ENCODE peak calls at places on chromosomes 6 and 20, in eight cellular contexts. K is stomach, Z is breast epithelium, X is heart right ventricle, P is sigmoid colon, D is astrocyte, A is tibial artery, S is left lung. W is an unnamed sample. For H3K4me1, the result is how much of the 10 kb centered on the place peaks cover.

GRCh38 chr6:107653183-107653580 is 163.3 kb downstream of the SOBP start:
- DNase-seq in K (no peak), Z (no peak), X (peak), P (no peak), D (no peak), A (no peak), S (no peak), W (no peak)

GRCh38 chr6:129686941-129687627 is 22.9 kb downstream of the ARHGAP18 start:
- DNase-seq in K (no peak), Z (no peak), X (no peak), P (no peak), D (peak), A (no peak), S (no peak), W (no peak)

GRCh38 chr6:17278289-17279061 is 2.7 kb upstream of the RBM24 start:
- DNase-seq in K (no peak), Z (no peak), X (no peak), P (no peak), D (peak), A (no peak), S (no peak), W (no peak)

GRCh38 chr6:55892749-55893357 is 17.5 kb upstream of the BMP5 start:
- DNase-seq in K (no peak), Z (no peak), X (no peak), P (no peak), D (no peak), A (no peak), S (no peak), W (no peak)

GRCh38 chr6:33927551-33927950 is 123.7 kb upstream of the MLN start:
- DNase-seq in K (no peak), Z (no peak), X (no peak), P (peak), D (peak), A (no peak), S (no peak), W (no peak)

GRCh38 chr6:27138837-27139752 is 108.4 kb upstream of the PRSS16 start:
- DNase-seq in K (peak), Z (no peak), X (peak), P (peak), D (no peak), A (no peak), S (peak), W (no peak)

GRCh38 chr20:34112600-34113061 is 588 bp upstream of the EIF2S2 start:
- DNase-seq in K (peak), Z (no peak), X (peak), P (peak), D (peak), A (no peak), S (no peak), W (peak)

GRCh38 chr6:89357390-89357789 is 4.9 kb upstream of the UBE2J1 start:
- DNase-seq in K (no peak), Z (no peak), X (no peak), P (no peak), D (no peak), A (no peak), S (no peak), W (no peak)

GRCh38 chr6:104281370-104281769 is 578.3 kb downstream of the HACE1 start:
- DNase-seq in K (no peak), Z (no peak), X (no peak), P (no peak), D (no peak), A (no peak), S (no peak), W (no peak)

GRCh38 chr6:19690676-19691075 is 146.5 kb upstream of the ID4 start:
- DNase-seq in K (no peak), Z (no peak), X (no peak), P (no peak), D (no peak), A (no peak), S (no peak), W (no peak)

GRCh38 chr6:4774715-4775590 is 1.3 kb upstream of the CDYL start:
- DNase-seq in K (no peak), Z (no peak), X (peak), P (peak), D (no peak), A (peak), S (peak), W (peak)

GRCh38 chr6:89616531-89616930 is 22.0 kb downstream of the LYRM2 start:
- DNase-seq in K (no peak), Z (no peak), X (no peak), P (no peak), D (no peak), A (no peak), S (no peak), W (no peak)

GRCh38 chr6:31355540-31355988 is 1.4 kb downstream of the HLA-B start:
- DNase-seq in K (no peak), Z (no peak), X (no peak), P (no peak), D (no peak), A (no peak), S (no peak), W (no peak)

GRCh38 chr6:33075568-33076405 is at the start of gene HLA-DPB1:
- DNase-seq in K (no peak), Z (no peak), X (peak), P (no peak), D (peak), A (no peak), S (no peak), W (no peak)

GRCh38 chr6:143878272-143878760 is 14.0 kb downstream of the ZC2HC1B start:
- DNase-seq in K (no peak), Z (no peak), X (no peak), P (no peak), D (no peak), A (no peak), S (no peak), W (no peak)

GRCh38 chr20:38610521-38610920 is 8.9 kb downstream of the ARHGAP40 start:
- DNase-seq in K (no peak), Z (no peak), X (no peak), P (no peak), D (peak), A (no peak), S (no peak), W (no peak)

GRCh38 chr6:152201134-152201533 is 393.7 kb downstream of the ESR1 start:
- DNase-seq in K (no peak), Z (no peak), X (no peak), P (no peak), D (no peak), A (no peak), S (no peak), W (no peak)

GRCh38 chr6:2179950-2180349 is 65.5 kb downstream of the GMDS start:
- DNase-seq in K (no peak), Z (no peak), X (no peak), P (no peak), D (no peak), A (no peak), S (no peak), W (no peak)

GRCh38 chr6:39274903-39275302 is 39.3 kb downstream of the KCNK17 start:
- DNase-seq in K (no peak), Z (no peak), X (no peak), P (no peak), D (no peak), A (no peak), S (no peak), W (no peak)

GRCh38 chr6:159801935-159802334 is 1.9 kb downstream of the PNLDC1 start:
- DNase-seq in K (no peak), Z (no peak), X (no peak), P (no peak), D (no peak), A (no peak), S (no peak), W (no peak)

GRCh38 chr20:56690531-56691175 is 61.5 kb downstream of the TFAP2C start:
- DNase-seq in K (no peak), Z (no peak), X (no peak), P (no peak), D (no peak), A (no peak), S (no peak), W (no peak)

GRCh38 chr6:113995632-113996031 is 24.7 kb upstream of the HDAC2 start:
- DNase-seq in K (no peak), Z (no peak), X (peak), P (peak), D (peak), A (peak), S (no peak), W (no peak)

GRCh38 chr20:5402903-5403531 is 86.3 kb upstream of the PROKR2 start:
- DNase-seq in K (no peak), Z (no peak), X (no peak), P (no peak), D (no peak), A (no peak), S (no peak), W (no peak)

GRCh38 chr6:2264932-2265331 is 19.5 kb upstream of the GMDS start:
- DNase-seq in K (no peak), Z (no peak), X (no peak), P (no peak), D (peak), A (no peak), S (no peak), W (no peak)

GRCh38 chr6:166757226-166758135 is 130.4 kb upstream of the RPS6KA2 start:
- DNase-seq in K (no peak), Z (no peak), X (no peak), P (no peak), D (peak), A (no peak), S (no peak), W (no peak)

GRCh38 chr6:39468385-39468784 is 145.9 kb upstream of the KCNK16 start:
- DNase-seq in K (no peak), Z (no peak), X (no peak), P (no peak), D (no peak), A (no peak), S (no peak), W (no peak)

GRCh38 chr6:74041420-74041819 is 345.4 kb downstream of the CD109 start:
- DNase-seq in K (no peak), Z (no peak), X (no peak), P (no peak), D (no peak), A (no peak), S (no peak), W (no peak)

GRCh38 chr20:23340524-23340923 is 10.1 kb upstream of the NXT1 start:
- DNase-seq in K (peak), Z (peak), X (peak), P (peak), D (peak), A (peak), S (no peak), W (no peak)

GRCh38 chr6:130848945-130849344 is 21.7 kb downstream of the SMLR1 start:
- DNase-seq in K (no peak), Z (no peak), X (no peak), P (no peak), D (no peak), A (no peak), S (no peak), W (no peak)

GRCh38 chr20:8007490-8007889 is 12.1 kb downstream of the TMX4 start:
- DNase-seq in K (no peak), Z (no peak), X (no peak), P (no peak), D (no peak), A (no peak), S (no peak), W (no peak)

GRCh38 chr6:140623498-140623897 is 1249.0 kb upstream of the CITED2 start:
- DNase-seq in K (no peak), Z (no peak), X (no peak), P (no peak), D (peak), A (no peak), S (no peak), W (no peak)

GRCh38 chr6:34516391-34517324 is 39.5 kb downstream of the SPDEF start:
- DNase-seq in K (no peak), Z (no peak), X (no peak), P (peak), D (no peak), A (no peak), S (no peak), W (peak)

GRCh38 chr6:26028753-26029569 is 58.3 kb upstream of the HFE start:
- DNase-seq in K (no peak), Z (no peak), X (no peak), P (no peak), D (no peak), A (no peak), S (no peak), W (no peak)
- H3K4me1 ChIP-seq in K (under half), Z (under half), X (under half), P (under half), D (under half), A (under half), S (under half), W (under half)

GRCh38 chr20:44734938-44735337 is 10.7 kb upstream of the KCNK15 start:
- DNase-seq in K (no peak), Z (no peak), X (no peak), P (no peak), D (peak), A (peak), S (no peak), W (no peak)
- TF ChIP-seq CTCF in K (no peak), Z (no peak), X (peak), P (no peak), D (peak), A (peak), S (peak), W (no peak)

DNA sequence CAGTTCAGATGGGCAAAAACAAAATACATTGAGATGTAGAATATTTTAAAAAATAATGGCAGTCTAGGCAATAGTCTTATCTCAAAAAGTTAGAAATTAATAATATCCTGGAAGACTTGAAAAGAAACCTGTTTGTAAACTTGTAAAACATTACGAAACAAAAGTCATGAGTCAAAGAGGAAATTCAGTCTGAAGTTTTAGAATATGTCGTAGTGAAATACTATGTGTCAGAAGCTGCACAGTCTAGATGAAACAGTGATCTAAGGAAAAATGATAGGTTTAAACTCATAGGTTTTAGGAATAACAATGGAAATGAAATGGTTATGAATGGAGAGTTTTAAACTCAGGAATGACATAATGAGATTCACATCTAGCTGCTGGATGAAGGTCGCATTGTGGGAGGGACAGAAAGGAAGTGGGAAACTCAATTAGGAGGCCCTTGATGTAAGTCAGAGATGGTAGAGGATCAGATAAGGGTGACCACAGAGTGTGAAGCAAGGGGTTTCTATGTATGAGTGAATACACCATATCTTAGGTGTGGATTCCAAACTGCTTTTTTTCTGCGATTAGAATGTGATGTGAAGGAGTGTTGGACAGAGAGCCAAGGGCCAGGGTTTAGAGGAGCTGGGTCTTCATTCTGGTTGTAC is 2.8 kb downstream of the SNRPB2 start:
- DNase-seq in K (no peak), Z (no peak), X (no peak), P (no peak), D (no peak), A (no peak), S (no peak), W (no peak)
- H3K27ac ChIP-seq in K (no peak), Z (no peak), X (no peak), P (no peak), D (no peak), A (no peak), S (no peak), W (no peak)

DNA sequence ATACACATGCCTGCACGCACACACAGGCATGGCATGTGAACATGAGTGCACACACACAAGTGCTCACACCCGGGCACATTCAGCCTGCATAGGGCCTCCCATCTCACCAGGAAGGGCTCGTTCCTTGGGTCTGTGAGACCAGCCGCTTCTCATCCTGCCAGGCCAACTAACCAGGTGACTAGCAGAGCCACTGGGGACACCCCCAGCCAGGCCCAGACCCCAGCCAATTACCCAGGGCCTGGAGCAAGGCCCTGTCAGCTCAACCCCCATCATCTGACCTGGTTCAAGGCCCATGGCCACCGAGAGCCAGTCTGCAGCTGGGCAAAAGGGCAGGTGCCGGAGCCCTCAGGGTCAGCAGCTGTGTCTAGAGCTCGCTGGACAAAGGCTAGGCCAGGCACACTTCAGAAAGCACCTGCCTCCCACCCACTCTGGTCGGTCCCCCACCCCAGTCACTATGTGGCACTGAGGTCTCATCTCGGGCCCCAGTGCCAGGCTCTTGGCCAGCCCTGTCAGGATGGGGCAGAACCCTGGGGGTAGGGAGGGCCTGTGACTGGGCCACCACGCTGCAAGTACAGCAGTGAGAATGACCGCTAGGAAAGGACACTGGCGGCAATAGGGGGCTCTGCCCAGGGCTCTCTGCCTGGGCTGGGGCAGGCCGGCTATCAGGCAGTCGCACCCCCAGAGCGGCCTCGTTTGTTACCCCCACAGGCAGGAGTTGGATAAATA is 26.8 kb upstream of the MRGBP start:
- DNase-seq in K (no peak), Z (no peak), X (no peak), P (no peak), D (no peak), A (no peak), S (peak), W (no peak)
- H3K4me1 ChIP-seq in K (under half), Z (under half), X (under half), P (under half), D (under half), A (under half), S (under half), W (under half)

GRCh38 chr20:37340998-37341397 is 4.9 kb upstream of the SRC start:
- DNase-seq in K (no peak), Z (no peak), X (no peak), P (no peak), D (no peak), A (no peak), S (no peak), W (no peak)

GRCh38 chr20:37343994-37344355 is 2.0 kb upstream of the SRC start:
- DNase-seq in K (no peak), Z (no peak), X (no peak), P (no peak), D (no peak), A (no peak), S (no peak), W (no peak)

GRCh38 chr20:37341632-37342031 is 4.3 kb upstream of the SRC start:
- DNase-seq in K (no peak), Z (no peak), X (no peak), P (no peak), D (no peak), A (peak), S (peak), W (no peak)

GRCh38 chr20:37343212-37343993 is 2.5 kb upstream of the SRC start:
- DNase-seq in K (peak), Z (peak), X (no peak), P (peak), D (no peak), A (peak), S (peak), W (peak)

GRCh38 chr20:37342231-37343177 is 3.4 kb upstream of the SRC start:
- DNase-seq in K (no peak), Z (no peak), X (no peak), P (no peak), D (no peak), A (peak), S (peak), W (no peak)
- TF ChIP-seq CTCF in K (no peak), Z (no peak), X (no peak), P (no peak), D (no peak), A (no peak), S (no peak), W (no peak)

GRCh38 chr20:32485770-32486248 is 99.3 kb downstream of the NOL4L start:
- DNase-seq in K (no peak), Z (no peak), X (no peak), P (peak), D (no peak), A (no peak), S (peak), W (no peak)
- H3K27ac ChIP-seq in K (peak), Z (no peak), X (no peak), P (no peak), D (no peak), A (no peak), S (peak), W (no peak)

DNA sequence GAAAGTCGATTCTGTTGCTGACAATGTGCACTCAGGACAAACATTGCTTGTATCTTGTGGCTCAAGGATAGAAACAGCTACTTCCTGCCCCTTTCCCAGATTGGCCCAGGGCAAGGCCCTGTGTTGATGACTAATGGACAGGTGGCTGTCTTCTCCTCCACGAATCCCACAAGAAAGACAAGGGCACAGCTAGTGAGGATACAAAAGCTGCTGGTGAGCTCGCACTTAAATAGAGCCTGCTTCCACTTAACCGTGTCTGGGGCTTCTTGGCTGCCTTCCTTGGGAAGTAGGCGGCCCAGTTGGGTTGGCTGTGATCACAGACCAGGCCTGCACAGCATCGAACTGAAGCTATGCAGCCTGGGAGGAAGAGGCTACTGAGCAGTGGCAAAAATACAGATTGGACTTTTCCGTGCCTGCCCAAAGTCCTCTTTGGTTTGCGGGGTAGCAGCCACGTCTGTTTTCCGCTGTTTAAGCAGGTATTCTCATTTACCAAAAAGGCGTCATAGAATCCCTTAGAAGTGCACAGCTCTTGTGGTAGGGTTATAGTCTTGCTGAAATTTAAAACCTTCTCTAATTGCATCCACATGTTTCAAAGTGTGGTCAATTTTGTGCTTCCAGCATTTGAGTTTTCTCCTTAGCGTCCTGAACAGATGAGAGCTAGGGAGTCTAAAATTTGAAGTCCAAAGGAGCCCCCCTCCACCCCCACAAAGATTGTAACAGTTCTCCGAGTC is 23.1 kb upstream of the NAA20 start:
- DNase-seq in K (no peak), Z (no peak), X (peak), P (peak), D (peak), A (no peak), S (no peak), W (no peak)
- H3K4me1 ChIP-seq in K (under half), Z (under half), X (half or more), P (under half), D (half or more), A (under half), S (half or more), W (under half)

DNA sequence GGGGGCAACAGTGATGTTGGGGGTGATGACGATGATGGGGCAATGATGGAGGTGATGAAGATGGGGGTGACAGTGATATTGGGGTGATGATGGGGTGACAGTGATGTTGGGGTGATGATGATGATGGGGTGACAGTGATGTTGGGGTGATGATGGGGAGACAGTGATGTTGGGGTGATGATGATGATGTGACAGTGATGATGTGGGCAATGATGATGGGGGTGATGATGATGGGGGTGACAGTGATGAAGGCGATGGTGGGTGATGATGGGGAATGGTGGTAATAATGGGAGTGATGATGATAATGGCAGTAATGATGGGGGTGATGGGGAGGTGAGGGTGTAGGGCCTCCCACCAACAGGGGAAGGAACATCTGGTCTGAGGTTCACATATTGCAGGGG is 150.6 kb downstream of the ERMARD start:
- DNase-seq in K (no peak), Z (no peak), X (no peak), P (peak), D (no peak), A (peak), S (no peak), W (no peak)
- TF ChIP-seq CTCF in K (no peak), Z (no peak), X (no peak), P (no peak), D (no peak), A (no peak), S (no peak), W (no peak)

W was measured in pancreas.